ENCODE peak calls at places on chromosomes 6 and 20, in seven cellular contexts. O is memory B cell; B is choroid plexus epithelial cell; J is HuH-7.5; G is CD8-positive, alpha-beta memory T cell; M is fibroblast of the aortic adventitia; P is skeletal muscle cell. U is an unnamed sample.

GRCh38 chr20:36493801-36494114 is 47.6 kb upstream of the MYL9 start:
- DNase-seq in O (no peak), B (peak; percentile 62), J (no peak), G (no peak), M (peak; percentile 85), P (peak; percentile 35), U (peak; percentile 83)

GRCh38 chr6:41476407-41476806 is 69.8 kb upstream of the FOXP4 start:
- DNase-seq in O (no peak), B (no peak), J (no peak), G (no peak), M (no peak), P (no peak), U (no peak)

GRCh38 chr6:29451471-29452193 is 5.2 kb downstream of the OR11A1 start:
- DNase-seq in O (no peak), B (peak; percentile 2), J (no peak), G (no peak), M (no peak), P (no peak), U (no peak)

GRCh38 chr6:124854338-124854922 is 107.8 kb upstream of the RNF217 start:
- DNase-seq in O (no peak), B (peak; percentile 18), J (no peak), G (no peak), M (peak; percentile 10), P (no peak), U (no peak)

GRCh38 chr6:99334526-99335127 is 14.8 kb downstream of the FAXC start:
- DNase-seq in O (no peak), B (peak; percentile 84), J (no peak), G (no peak), M (peak; percentile 53), P (peak; percentile 19), U (peak; percentile 6)

GRCh38 chr20:5531318-5532081 is 214.7 kb upstream of the PROKR2 start:
- DNase-seq in O (no peak), B (peak; percentile 73), J (no peak), G (no peak), M (peak; percentile 69), P (peak; percentile 54), U (no peak)

GRCh38 chr6:1611322-1611571 is 1.5 kb downstream of the FOXC1 start:
- DNase-seq in O (no peak), B (no peak), J (peak; percentile 83), G (no peak), M (peak; percentile 39), P (no peak), U (peak; percentile 51)

GRCh38 chr6:99241905-99242534 is 107.5 kb downstream of the FAXC start:
- DNase-seq in O (no peak), B (peak; percentile 67), J (no peak), G (no peak), M (peak; percentile 18), P (peak; percentile 3), U (no peak)

GRCh38 chr6:139540276-139540675 is 165.8 kb upstream of the CITED2 start:
- DNase-seq in O (no peak), B (peak; percentile 69), J (no peak), G (peak; percentile 81), M (peak; percentile 73), P (peak; percentile 72), U (peak; percentile 70)

GRCh38 chr20:46011631-46012482 is 3.1 kb downstream of the MMP9 start:
- DNase-seq in O (no peak), B (peak; percentile 27), J (no peak), G (peak; percentile 52), M (no peak), P (no peak), U (peak; percentile 77)

GRCh38 chr6:79301290-79301689 is 66.8 kb upstream of the HMGN3 start:
- DNase-seq in O (no peak), B (no peak), J (no peak), G (no peak), M (no peak), P (no peak), U (no peak)

GRCh38 chr20:2701671-2702081 is 9.1 kb downstream of the EBF4 start:
- DNase-seq in O (no peak), B (no peak), J (no peak), G (no peak), M (no peak), P (no peak), U (no peak)

GRCh38 chr20:21615617-21616080 is 89.8 kb upstream of the PAX1 start:
- DNase-seq in O (no peak), B (peak; percentile 52), J (peak; percentile 75), G (no peak), M (peak; percentile 54), P (peak; percentile 8), U (peak; percentile 56)

GRCh38 chr20:20037960-20038359 is 14.3 kb downstream of the CRNKL1 start:
- DNase-seq in O (no peak), B (peak; percentile 81), J (no peak), G (no peak), M (peak; percentile 51), P (no peak), U (no peak)

GRCh38 chr6:100460650-100461204 is 4.0 kb downstream of the SIM1 start:
- DNase-seq in O (no peak), B (no peak), J (peak; percentile 70), G (no peak), M (no peak), P (no peak), U (peak; percentile 31)

GRCh38 chr20:57712851-57713504 is 3.2 kb upstream of the PMEPA1 start:
- DNase-seq in O (no peak), B (no peak), J (no peak), G (no peak), M (no peak), P (no peak), U (no peak)

GRCh38 chr20:19223640-19224039 is 11.2 kb downstream of the SLC24A3 start:
- DNase-seq in O (no peak), B (no peak), J (no peak), G (no peak), M (no peak), P (no peak), U (no peak)

GRCh38 chr6:52642381-52642780 is 28.5 kb upstream of the TMEM14A start:
- DNase-seq in O (no peak), B (no peak), J (no peak), G (no peak), M (no peak), P (no peak), U (no peak)

GRCh38 chr6:15498640-15499039 is 164.2 kb downstream of the DTNBP1 start:
- DNase-seq in O (no peak), B (no peak), J (no peak), G (no peak), M (peak; percentile 33), P (no peak), U (peak; percentile 12)

GRCh38 chr6:129641344-129641743 is 68.6 kb downstream of the ARHGAP18 start:
- DNase-seq in O (no peak), B (peak; percentile 80), J (no peak), G (no peak), M (peak; percentile 82), P (no peak), U (no peak)

GRCh38 chr6:158631678-158632537 is 12.6 kb downstream of the DYNLT1 start:
- DNase-seq in O (no peak), B (peak; percentile 93), J (no peak), G (no peak), M (peak; percentile 90), P (no peak), U (peak; percentile 17)

GRCh38 chr20:38895098-38895949 is 30.9 kb upstream of the FAM83D start:
- DNase-seq in O (no peak), B (no peak), J (no peak), G (no peak), M (no peak), P (no peak), U (no peak)

GRCh38 chr20:62816031-62816878 is 595 bp upstream of the COL9A3 start:
- DNase-seq in O (no peak), B (no peak), J (no peak), G (no peak), M (no peak), P (no peak), U (no peak)

GRCh38 chr6:39755231-39755630 is 30.0 kb upstream of the KIF6 start:
- DNase-seq in O (no peak), B (peak; percentile 41), J (no peak), G (no peak), M (peak; percentile 21), P (no peak), U (no peak)

GRCh38 chr20:50586531-50587232 is 76.5 kb downstream of the PTPN1 start:
- DNase-seq in O (no peak), B (no peak), J (no peak), G (no peak), M (no peak), P (no peak), U (no peak)

GRCh38 chr6:35209081-35209480 is 4.7 kb upstream of the SCUBE3 start:
- DNase-seq in O (no peak), B (no peak), J (no peak), G (no peak), M (no peak), P (no peak), U (no peak)

GRCh38 chr20:57389695-57390603 is 1.2 kb upstream of the RBM38 start:
- DNase-seq in O (peak; percentile 62), B (peak; percentile 36), J (peak; percentile 69), G (peak; percentile 77), M (no peak), P (no peak), U (no peak)

GRCh38 chr6:142226731-142227130 is 75.1 kb upstream of the ADGRG6 start:
- DNase-seq in O (no peak), B (no peak), J (no peak), G (no peak), M (no peak), P (no peak), U (no peak)

GRCh38 chr6:159758031-159759001 is 3.5 kb upstream of the ACAT2 start:
- DNase-seq in O (no peak), B (peak; percentile 68), J (no peak), G (no peak), M (peak; percentile 28), P (peak; percentile 32), U (peak; percentile 8)

GRCh38 chr6:125207956-125208355 is 54.4 kb downstream of the TPD52L1 start:
- DNase-seq in O (no peak), B (no peak), J (no peak), G (no peak), M (peak; percentile 39), P (no peak), U (no peak)

GRCh38 chr6:152750694-152751093 is at the start of gene VIP:
- DNase-seq in O (no peak), B (peak; percentile 66), J (no peak), G (no peak), M (peak; percentile 55), P (no peak), U (no peak)

U was measured in MG63.